ENCODE peak calls at places on chromosomes 6 and 20, in nine cellular contexts. F is astrocyte, O is endothelial cell, K is endothelial cell of umbilical vein, V is progenitor cell of endocrine pancreas, R is cardiac muscle cell, X is GM23338, A is Calu3, I is dorsolateral prefrontal cortex. L is an unnamed sample.

GRCh38 chr20:60102665-60103210 is 144.5 kb downstream of the CDH26 start:
- DNase-seq in K (no peak), A (no peak), I (no peak), R (no peak), V (no peak), O (no peak), F (no peak), X (no peak), L (no peak)

GRCh38 chr6:25053875-25054371 is 118.2 kb upstream of the RIPOR2 start:
- DNase-seq in O (no peak), V (no peak), K (peak; percentile 27), R (peak; percentile 74), I (no peak), F (peak; percentile 88), A (no peak), X (no peak), L (no peak)

GRCh38 chr6:21135484-21136005 is 458.0 kb upstream of the SOX4 start:
- DNase-seq in A (no peak), I (no peak), V (no peak), O (no peak), R (no peak), F (no peak), X (no peak), K (no peak), L (no peak)

GRCh38 chr6:33983109-33983475 is 162.8 kb downstream of the GRM4 start:
- DNase-seq in A (peak; percentile 65), X (no peak), V (no peak), K (no peak), F (no peak), O (no peak), R (peak; percentile 10), I (peak; percentile 29), L (peak; percentile 60)

GRCh38 chr20:45322952-45323383 is 14.9 kb upstream of the MATN4 start:
- DNase-seq in F (no peak), I (peak; percentile 78), V (no peak), X (no peak), A (peak; percentile 70), O (no peak), R (peak; percentile 73), K (peak; percentile 41), L (no peak)

GRCh38 chr20:56381501-56381900 is 10.5 kb downstream of the AURKA start:
- DNase-seq in R (no peak), A (no peak), O (no peak), V (no peak), K (no peak), X (no peak), I (no peak), F (no peak), L (no peak)

GRCh38 chr6:63527658-63528514 is 44.4 kb upstream of the LOC128125822 start:
- DNase-seq in O (no peak), X (no peak), R (peak; percentile 95), F (peak; percentile 99), K (peak; percentile 51), A (peak; percentile 71), V (no peak), I (no peak), L (no peak)

GRCh38 chr20:62172666-62173065 is 10.2 kb upstream of the MTG2 start:
- DNase-seq in K (no peak), A (no peak), R (no peak), F (no peak), I (no peak), X (no peak), O (no peak), V (no peak), L (peak; percentile 59)

GRCh38 chr20:36490191-36490590 is 51.1 kb upstream of the MYL9 start:
- DNase-seq in A (no peak), I (peak; percentile 44), X (no peak), V (no peak), F (no peak), R (peak; percentile 48), O (no peak), K (no peak), L (no peak)

GRCh38 chr6:92521553-92521952 is 897.8 kb downstream of the EPHA7 start:
- DNase-seq in A (no peak), I (no peak), V (no peak), F (no peak), K (peak; percentile 95), X (no peak), O (no peak), R (no peak), L (no peak)

GRCh38 chr20:50652702-50653294 is 38.5 kb downstream of the RIPOR3 start:
- DNase-seq in F (no peak), I (no peak), X (no peak), R (peak; percentile 54), O (no peak), V (no peak), A (no peak), K (no peak), L (no peak)

GRCh38 chr6:108492131-108492766 is 68.5 kb upstream of the FOXO3 start:
- DNase-seq in O (peak; percentile 8), I (no peak), K (peak; percentile 77), X (peak; percentile 46), V (no peak), F (peak; percentile 36), R (peak; percentile 67), A (peak; percentile 17), L (no peak)
- TF ChIP-seq CTCF in O (peak; percentile 56), I (peak; percentile 64), K (peak; percentile 54), X (peak; percentile 74), V (peak; percentile 58), F (peak; percentile 70), R (peak; percentile 68), A (no peak), L (peak; percentile 94)

GRCh38 chr6:47464052-47464451 is 13.5 kb upstream of the CD2AP start:
- DNase-seq in R (no peak), X (no peak), I (no peak), V (no peak), A (no peak), K (no peak), O (no peak), F (no peak), L (no peak)
- TF ChIP-seq CTCF in R (no peak), X (no peak), I (no peak), V (no peak), A (no peak), K (no peak), O (no peak), F (no peak), L (no peak)

DNA sequence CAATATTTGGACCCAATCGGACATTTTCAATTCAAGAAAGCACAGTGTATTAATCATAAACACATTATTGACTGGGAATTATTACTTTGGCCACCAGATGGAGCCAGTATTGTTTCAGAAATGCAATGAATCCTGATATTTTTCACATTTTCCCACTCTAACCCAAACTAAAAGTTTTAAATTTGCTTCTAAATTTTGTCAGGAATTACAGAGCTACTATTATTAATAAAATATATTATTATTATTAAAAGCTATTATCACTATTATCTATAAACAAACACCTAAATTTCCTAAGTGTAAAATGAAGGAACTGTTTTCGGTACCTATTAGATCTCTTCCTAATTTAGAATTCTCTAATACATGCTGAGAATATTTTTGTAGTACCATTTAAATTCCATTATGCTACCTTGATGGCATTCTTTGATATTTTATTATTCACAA is 245.3 kb downstream of the OGFRL1 start:
- DNase-seq in I (no peak), X (peak; percentile 39), K (peak; percentile 36), V (no peak), A (peak; percentile 49), F (no peak), R (peak; percentile 51), O (peak; percentile 13), L (no peak)
- TF ChIP-seq CTCF in I (peak; percentile 73), X (peak; percentile 61), K (peak; percentile 33), V (peak; percentile 85), A (peak; percentile 77), F (peak; percentile 64), R (peak; percentile 60), O (peak; percentile 78), L (peak; percentile 97)

DNA sequence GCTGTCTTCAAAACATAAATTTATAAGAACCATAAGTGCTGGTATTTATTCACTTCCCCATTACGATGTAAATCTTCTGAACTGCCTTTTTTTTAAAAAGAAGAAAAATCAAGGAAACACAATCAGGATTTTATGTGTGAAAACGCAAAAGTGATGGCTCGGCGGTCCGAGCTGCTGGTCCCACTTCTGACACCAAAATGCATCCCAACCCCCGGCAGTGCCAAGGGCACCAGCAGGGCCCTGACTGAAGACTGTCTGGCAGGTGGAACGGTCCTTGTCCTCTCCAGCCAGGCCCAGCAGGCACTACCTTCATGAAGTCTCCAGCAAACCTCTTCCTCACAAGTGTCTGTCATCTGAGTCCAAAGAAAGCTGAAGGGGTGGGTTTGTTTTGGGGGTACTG is 41.2 kb downstream of the TBC1D7 start:
- DNase-seq in R (no peak), K (no peak), F (no peak), X (no peak), A (no peak), I (no peak), V (no peak), O (no peak), L (no peak)
- TF ChIP-seq CTCF in R (no peak), K (no peak), F (no peak), X (no peak), A (no peak), I (no peak), V (no peak), O (no peak), L (no peak)

GRCh38 chr6:52691718-52692117 is 20.8 kb downstream of the TMEM14A start:
- DNase-seq in R (peak; percentile 14), O (no peak), V (no peak), X (no peak), I (no peak), F (no peak), K (no peak), A (no peak), L (no peak)
- TF ChIP-seq CTCF in R (no peak), O (no peak), V (no peak), X (no peak), I (no peak), F (no peak), K (no peak), A (no peak), L (peak; percentile 25)

GRCh38 chr20:49133571-49133970 is 54.6 kb downstream of the STAU1 start:
- DNase-seq in V (no peak), O (no peak), F (no peak), I (no peak), R (no peak), A (no peak), X (peak; percentile 7), K (no peak), L (no peak)

GRCh38 chr20:49136817-49137571 is 51.1 kb downstream of the STAU1 start:
- DNase-seq in V (no peak), R (no peak), F (no peak), I (no peak), A (no peak), K (no peak), X (no peak), O (no peak), L (no peak)

GRCh38 chr20:49138431-49138830 is 49.7 kb downstream of the STAU1 start:
- DNase-seq in O (no peak), K (no peak), R (no peak), X (no peak), A (no peak), V (no peak), I (no peak), F (no peak), L (no peak)

DNA sequence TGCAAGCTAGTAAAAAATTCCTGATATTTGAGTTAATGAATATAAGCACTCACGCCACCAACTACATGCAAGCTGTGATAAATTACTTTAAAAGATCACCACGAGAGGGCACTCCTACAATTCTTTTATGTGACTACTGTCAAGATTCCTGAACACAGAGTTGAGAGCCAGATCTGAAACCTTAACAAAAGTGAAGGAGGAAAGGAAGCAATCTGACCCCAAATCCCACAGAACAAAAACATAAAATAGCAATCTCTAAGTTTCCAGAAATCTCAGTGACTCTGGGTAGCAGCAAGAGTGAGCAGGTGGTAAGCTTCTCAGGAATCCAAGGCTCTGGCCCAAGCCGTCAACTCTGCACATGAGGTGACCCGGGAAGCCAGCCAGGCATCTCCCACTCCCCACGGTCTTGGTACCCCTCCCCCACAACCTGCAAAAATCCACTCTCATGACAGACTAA is 55.1 kb downstream of the STAU1 start:
- DNase-seq in V (no peak), R (peak; percentile 86), X (peak; percentile 79), I (no peak), F (peak; percentile 59), O (peak; percentile 20), K (peak; percentile 76), A (peak; percentile 62), L (no peak)
- TF ChIP-seq CTCF in V (peak; percentile 52), R (peak; percentile 50), X (peak; percentile 61), I (peak; percentile 67), F (peak; percentile 54), O (peak; percentile 56), K (peak; percentile 32), A (peak; percentile 32), L (peak; percentile 88)

L was measured in chondrocyte.